ENCODE peak calls at places on chromosomes 7 and 10, in four cellular contexts. W is stimulated activated CD8-positive, alpha-beta memory T cell treated with anti-CD3 and anti-CD28 coated beads, Interleukin-12 subunit alpha, Interleukin-12 subunit beta, amount 100 ng/mL, for 4 hours; B is HCT116; T is cardiac muscle cell. Y is an unnamed sample.

GRCh38 chr7:44391171-44391570 is 65.8 kb upstream of the CAMK2B start:
- DNase-seq in W (no peak), B (no peak), T (no peak), Y (no peak)

GRCh38 chr7:108046952-108047506 is 44.1 kb upstream of the LAMB1 start:
- DNase-seq in W (no peak), B (no peak), T (no peak), Y (no peak)

GRCh38 chr10:7956508-7956907 is 98.0 kb upstream of the GATA3 start:
- DNase-seq in T (no peak), W (no peak), B (no peak), Y (no peak)

GRCh38 chr7:117489016-117489415 is 9.2 kb downstream of the CFTR start:
- DNase-seq in W (no peak), B (no peak), T (no peak), Y (no peak)

GRCh38 chr7:91720255-91720937 is 160.1 kb downstream of the MTERF1 start:
- DNase-seq in T (no peak), B (no peak), W (no peak), Y (no peak)

GRCh38 chr7:49781996-49782395 is 8.6 kb downstream of the VWC2 start:
- DNase-seq in W (no peak), B (no peak), T (no peak), Y (no peak)

GRCh38 chr10:96995851-96996250 is 163.8 kb downstream of the LCOR start:
- DNase-seq in T (peak), B (no peak), W (no peak), Y (no peak)

GRCh38 chr7:27730112-27730511 is 9.8 kb upstream of the TAX1BP1 start:
- DNase-seq in W (no peak), B (no peak), T (no peak), Y (no peak)

GRCh38 chr7:47346378-47346914 is 235.5 kb downstream of the TNS3 start:
- DNase-seq in T (no peak), W (no peak), B (no peak), Y (no peak)

GRCh38 chr10:22657566-22658190 is 56.7 kb downstream of the PIP4K2A start:
- DNase-seq in B (no peak), T (no peak), W (no peak), Y (no peak)

Y was measured in dorsolateral prefrontal cortex.